ENCODE peak calls at places on chromosomes 1 and 21, in four cellular contexts. One of them, this sample, is unnamed.
A peak's percentile ranks its signal among the peaks of the same experiment; 100 is the strongest.

GRCh38 chr1:226001852-226002666 is 2.9 kb upstream of the SDE2 start:
- DNase-seq in right lobe of liver: peak; percentile 53
- DNase-seq in ovary: no peak
- DNase-seq in pancreas: peak; percentile 85
- DNase-seq in this sample: peak; percentile 92

GRCh38 chr1:91924146-91924545 is 25.1 kb upstream of the BRDT start:
- DNase-seq in right lobe of liver: no peak
- DNase-seq in ovary: no peak
- DNase-seq in pancreas: no peak
- DNase-seq in this sample: peak; percentile 37

GRCh38 chr1:109490029-109490933 is 3.6 kb upstream of the CYB561D1 start:
- DNase-seq in ovary: peak; percentile 77
- DNase-seq in pancreas: peak; percentile 78
- DNase-seq in right lobe of liver: peak; percentile 63
- DNase-seq in this sample: peak; percentile 57

GRCh38 chr1:19377812-19378718 is 65.9 kb downstream of the SLC66A1 start:
- DNase-seq in right lobe of liver: no peak
- DNase-seq in pancreas: no peak
- DNase-seq in ovary: no peak
- DNase-seq in this sample: no peak

GRCh38 chr1:48246727-48247126 is 24.2 kb downstream of the SLC5A9 start:
- DNase-seq in ovary: no peak
- DNase-seq in right lobe of liver: peak; percentile 72
- DNase-seq in pancreas: peak; percentile 64
- DNase-seq in this sample: no peak

GRCh38 chr1:159076753-159077656 is at the start of gene AIM2:
- DNase-seq in right lobe of liver: peak; percentile 38
- DNase-seq in ovary: no peak
- DNase-seq in pancreas: no peak
- DNase-seq in this sample: no peak

GRCh38 chr1:8987881-8988617 is 38.2 kb downstream of the SLC2A7 start:
- DNase-seq in pancreas: peak; percentile 53
- DNase-seq in ovary: peak; percentile 73
- DNase-seq in right lobe of liver: peak; percentile 62
- DNase-seq in this sample: peak; percentile 64

GRCh38 chr21:32467291-32467690 is 54.8 kb downstream of the EVA1C start:
- DNase-seq in pancreas: no peak
- DNase-seq in ovary: no peak
- DNase-seq in right lobe of liver: no peak
- DNase-seq in this sample: no peak

GRCh38 chr1:162755306-162755705 is 35.2 kb upstream of the HSD17B7 start:
- DNase-seq in right lobe of liver: no peak
- DNase-seq in pancreas: no peak
- DNase-seq in ovary: no peak
- DNase-seq in this sample: no peak

GRCh38 chr1:173508541-173508940 is 31.4 kb downstream of the PRDX6 start:
- DNase-seq in right lobe of liver: no peak
- DNase-seq in pancreas: no peak
- DNase-seq in ovary: no peak
- DNase-seq in this sample: no peak

GRCh38 chr1:16067127-16067768 is 6.2 kb downstream of the FAM131C start:
- DNase-seq in pancreas: peak; percentile 93
- DNase-seq in right lobe of liver: peak; percentile 91
- DNase-seq in ovary: no peak
- DNase-seq in this sample: no peak

GRCh38 chr1:177928194-177928593 is 41.7 kb downstream of the SEC16B start:
- DNase-seq in ovary: no peak
- DNase-seq in right lobe of liver: no peak
- DNase-seq in pancreas: no peak
- DNase-seq in this sample: peak; percentile 22

GRCh38 chr1:203173156-203173555 is 2.5 kb downstream of the MYBPH start:
- DNase-seq in right lobe of liver: no peak
- DNase-seq in pancreas: no peak
- DNase-seq in ovary: peak; percentile 14
- DNase-seq in this sample: no peak

GRCh38 chr21:46002841-46003574 is 21.4 kb downstream of the COL6A1 start:
- DNase-seq in ovary: peak; percentile 57
- DNase-seq in right lobe of liver: peak; percentile 15
- DNase-seq in pancreas: no peak
- DNase-seq in this sample: no peak

GRCh38 chr1:10909697-10910489 is 102.6 kb upstream of the TARDBP start:
- DNase-seq in ovary: no peak
- DNase-seq in right lobe of liver: peak; percentile 53
- DNase-seq in pancreas: peak; percentile 54
- DNase-seq in this sample: peak; percentile 4

GRCh38 chr1:211606914-211607751 is 28.2 kb upstream of the SLC30A1 start:
- DNase-seq in ovary: no peak
- DNase-seq in right lobe of liver: no peak
- DNase-seq in pancreas: no peak
- DNase-seq in this sample: no peak

GRCh38 chr21:30206551-30207251 is 9.2 kb downstream of the CLDN8 start:
- DNase-seq in pancreas: no peak
- DNase-seq in ovary: no peak
- DNase-seq in right lobe of liver: no peak
- DNase-seq in this sample: no peak

GRCh38 chr1:228736844-228737415 is 1.7 kb downstream of the RHOU start:
- DNase-seq in pancreas: no peak
- DNase-seq in right lobe of liver: no peak
- DNase-seq in ovary: no peak
- DNase-seq in this sample: no peak

GRCh38 chr1:2213576-2214505 is 14.3 kb upstream of the SKI start:
- DNase-seq in ovary: peak; percentile 94
- DNase-seq in right lobe of liver: peak; percentile 33
- DNase-seq in pancreas: peak; percentile 28
- DNase-seq in this sample: peak; percentile 48

GRCh38 chr1:7953850-7954609 is 7.5 kb upstream of the PARK7 start:
- DNase-seq in ovary: peak; percentile 97
- DNase-seq in right lobe of liver: peak; percentile 96
- DNase-seq in pancreas: peak; percentile 95
- DNase-seq in this sample: peak; percentile 83

GRCh38 chr1:108568589-108568988 is 8.7 kb downstream of the EEIG2 start:
- DNase-seq in right lobe of liver: no peak
- DNase-seq in ovary: no peak
- DNase-seq in pancreas: no peak
- DNase-seq in this sample: no peak

GRCh38 chr1:208252126-208252853 is 8.1 kb upstream of the PLXNA2 start:
- DNase-seq in ovary: peak; percentile 80
- DNase-seq in pancreas: peak; percentile 72
- DNase-seq in right lobe of liver: peak; percentile 72
- DNase-seq in this sample: no peak

GRCh38 chr1:36034692-36035091 is 49.2 kb upstream of the TEKT2 start:
- DNase-seq in ovary: no peak
- DNase-seq in pancreas: no peak
- DNase-seq in right lobe of liver: no peak
- DNase-seq in this sample: peak; percentile 39

GRCh38 chr21:45415188-45415942 is 10.4 kb downstream of the COL18A1 start:
- DNase-seq in right lobe of liver: peak; percentile 16
- DNase-seq in pancreas: no peak
- DNase-seq in ovary: peak; percentile 45
- DNase-seq in this sample: no peak

DNA sequence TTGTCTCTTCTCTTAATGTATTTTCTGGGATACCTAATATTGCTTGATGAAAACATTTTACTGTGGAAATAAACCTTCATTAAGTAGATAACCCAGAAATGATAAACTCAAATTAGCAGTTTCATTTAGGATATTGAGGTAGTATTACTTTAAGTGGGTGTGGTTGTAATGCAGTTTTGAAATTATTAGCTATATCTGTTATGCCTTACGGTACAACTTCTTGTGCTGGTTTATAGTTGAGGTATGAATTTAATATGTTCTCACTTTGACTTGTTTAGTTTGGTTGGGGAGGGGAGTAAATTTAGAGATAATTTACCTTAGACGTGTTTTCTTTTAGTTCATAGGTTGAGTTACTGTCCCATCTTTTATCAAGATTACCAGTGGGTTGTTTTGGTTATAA is 111.0 kb downstream of the POU2F1 start:
- DNase-seq in ovary: no peak
- DNase-seq in pancreas: no peak
- DNase-seq in right lobe of liver: no peak
- DNase-seq in this sample: no peak
- H3K4me1 ChIP-seq in ovary: no peaks in the 10 kb centered on the region
- H3K4me1 ChIP-seq in pancreas: no peaks in the 10 kb centered on the region
- H3K4me1 ChIP-seq in right lobe of liver: peaks cover 12% of the 10 kb centered on the region
- H3K4me1 ChIP-seq in this sample: no peaks in the 10 kb centered on the region

DNA sequence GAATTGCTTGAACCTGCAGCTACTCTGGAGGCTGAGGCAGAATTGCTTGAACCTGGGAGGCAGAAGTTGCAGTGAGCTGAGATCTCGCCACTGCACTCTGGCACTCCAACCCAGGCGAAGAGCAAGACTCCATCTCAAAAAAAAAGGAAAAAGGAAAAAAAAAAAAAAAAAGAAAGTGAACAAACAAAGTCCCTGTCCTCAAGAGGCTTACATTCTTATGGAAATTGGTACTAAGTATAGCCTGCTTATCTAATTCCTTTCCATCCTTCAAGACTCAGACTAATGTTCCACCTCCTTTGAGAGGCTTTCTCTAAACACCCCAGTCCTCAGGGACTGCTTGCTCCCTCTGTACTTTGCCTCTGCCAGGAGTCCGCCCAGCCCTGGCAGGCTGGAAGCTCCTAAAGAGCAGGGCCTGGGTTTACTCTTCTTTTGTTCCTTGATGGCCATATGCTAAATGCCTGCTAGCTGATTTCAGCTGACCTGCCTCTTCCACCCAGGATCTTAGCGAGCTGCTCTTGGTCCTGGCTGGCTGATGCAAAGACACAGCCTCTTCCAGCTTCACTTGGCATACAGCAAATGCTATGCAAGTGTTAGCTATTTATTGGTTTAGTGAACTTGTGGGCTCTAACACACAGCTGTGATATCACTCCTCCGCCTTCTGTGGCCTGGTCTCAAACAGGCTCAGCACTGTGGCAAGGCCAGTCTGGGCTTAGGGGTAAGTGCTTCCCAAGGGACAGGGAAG is 9.8 kb downstream of the SLC9A1 start:
- DNase-seq in right lobe of liver: no peak
- DNase-seq in pancreas: no peak
- DNase-seq in ovary: no peak
- DNase-seq in this sample: no peak
- H3K27ac ChIP-seq in right lobe of liver: no peak overlapping the region
- H3K27ac ChIP-seq in pancreas: no peak overlapping the region
- H3K27ac ChIP-seq in ovary: peak overlapping the region; percentile 44
- H3K27ac ChIP-seq in this sample: no peak overlapping the region

DNA sequence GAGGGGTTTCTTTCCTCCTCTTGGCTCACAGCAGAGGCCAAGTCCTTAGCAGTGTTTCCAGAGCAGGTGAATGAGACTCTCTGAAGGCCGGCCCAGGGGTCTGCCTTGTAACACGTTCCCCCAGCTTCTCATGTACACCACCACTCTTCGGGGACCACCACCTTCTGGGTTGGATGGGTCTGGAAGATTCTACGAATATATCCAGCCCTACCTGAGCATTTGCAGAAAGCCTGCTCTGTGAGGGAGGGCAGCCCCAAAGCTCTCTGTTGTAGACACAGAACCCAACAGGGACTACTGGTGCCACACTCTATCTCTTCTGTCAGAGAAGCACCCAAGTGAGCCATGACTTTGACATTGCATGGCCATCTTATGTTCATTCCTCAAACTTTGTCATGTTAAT is 61.8 kb downstream of the CD247 start:
- DNase-seq in right lobe of liver: no peak
- DNase-seq in ovary: peak; percentile 14
- DNase-seq in pancreas: no peak
- DNase-seq in this sample: no peak
- H3K4me3 ChIP-seq in right lobe of liver: no peak overlapping the region
- H3K4me3 ChIP-seq in ovary: no peak overlapping the region
- H3K4me3 ChIP-seq in pancreas: no peak overlapping the region
- H3K4me3 ChIP-seq in this sample: no peak overlapping the region

DNA sequence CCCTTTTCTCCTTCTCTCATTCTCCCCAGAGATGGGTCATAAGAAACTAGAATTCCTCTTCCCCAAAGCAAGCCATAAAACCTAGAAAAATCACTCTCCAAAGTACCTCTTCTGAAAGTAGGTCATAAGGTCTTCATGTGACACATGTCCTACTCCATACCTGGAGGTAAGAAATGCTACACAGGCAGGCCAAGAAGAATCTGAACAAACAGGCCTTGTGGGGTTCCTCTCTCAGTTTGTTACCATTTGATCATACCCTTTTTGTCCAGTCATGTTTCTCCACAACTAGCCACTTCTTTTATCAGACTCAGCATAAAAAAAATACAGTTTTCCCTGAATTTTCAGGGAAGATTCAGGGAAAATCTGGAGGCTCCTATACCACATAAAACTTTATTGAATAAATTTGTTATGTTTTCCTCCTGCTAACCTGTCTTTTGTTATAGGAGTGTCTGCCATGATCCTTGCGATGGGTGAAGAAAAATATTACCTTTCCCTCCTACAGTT is 134.4 kb upstream of the LMO4 start:
- DNase-seq in pancreas: no peak
- DNase-seq in right lobe of liver: no peak
- DNase-seq in ovary: no peak
- DNase-seq in this sample: no peak
- H3K4me1 ChIP-seq in pancreas: no peaks in the 10 kb centered on the region
- H3K4me1 ChIP-seq in right lobe of liver: no peaks in the 10 kb centered on the region
- H3K4me1 ChIP-seq in ovary: no peaks in the 10 kb centered on the region
- H3K4me1 ChIP-seq in this sample: no peaks in the 10 kb centered on the region

GRCh38 chr1:243495442-243496172 is 239.8 kb downstream of the SDCCAG8 start:
- DNase-seq in pancreas: no peak
- DNase-seq in ovary: no peak
- DNase-seq in right lobe of liver: peak; percentile 77
- DNase-seq in this sample: no peak
- H3K27ac ChIP-seq in pancreas: peak overlapping the region; percentile 7
- H3K27ac ChIP-seq in ovary: no peak overlapping the region
- H3K27ac ChIP-seq in right lobe of liver: peak overlapping the region; percentile 88
- H3K27ac ChIP-seq in this sample: no peak overlapping the region